ENCODE peak calls at places on chromosomes 7 and 10, in nine cellular contexts. C, Z, M, Q, P, O, X, A and K are unnamed samples.

GRCh38 chr7:108459922-108460551 is 3.8 kb upstream of the NRCAM start:
- DNase-seq in C (peak), Z (no peak), M (no peak), Q (peak), P (no peak), O (no peak), X (peak), A (peak), K (peak)

GRCh38 chr7:36939816-36940215 is 215.5 kb upstream of the AOAH start:
- DNase-seq in C (no peak), Z (no peak), M (no peak), Q (no peak), P (no peak), O (no peak), X (no peak), A (no peak), K (no peak)

GRCh38 chr10:60148266-60148840 is 241.3 kb downstream of the ANK3 start:
- DNase-seq in C (peak), Z (peak), M (no peak), Q (peak), P (peak), O (no peak), X (no peak), A (no peak), K (peak)

GRCh38 chr10:73906524-73907447 is 4.1 kb upstream of the PLAU start:
- DNase-seq in C (peak), Z (peak), M (peak), Q (peak), P (peak), O (peak), X (peak), A (peak), K (peak)

GRCh38 chr10:5396545-5396944 is 8.1 kb downstream of the TUBAL3 start:
- DNase-seq in C (no peak), Z (no peak), M (no peak), Q (no peak), P (no peak), O (no peak), X (no peak), A (no peak), K (no peak)

GRCh38 chr10:124864421-124865193 is 63.0 kb downstream of the ABRAXAS2 start:
- DNase-seq in C (no peak), Z (no peak), M (peak), Q (peak), P (peak), O (no peak), X (peak), A (peak), K (no peak)

GRCh38 chr10:48682265-48682664 is 2.4 kb upstream of the WDFY4 start:
- DNase-seq in C (no peak), Z (no peak), M (no peak), Q (no peak), P (no peak), O (no peak), X (no peak), A (no peak), K (no peak)

GRCh38 chr7:5620459-5620881 is 161.0 kb downstream of the RNF216 start:
- DNase-seq in C (no peak), Z (no peak), M (no peak), Q (no peak), P (no peak), O (no peak), X (no peak), A (no peak), K (no peak)

GRCh38 chr10:95508730-95509129 is 52.4 kb downstream of the SORBS1 start:
- DNase-seq in C (peak), Z (no peak), M (no peak), Q (no peak), P (no peak), O (peak), X (no peak), A (peak), K (peak)

GRCh38 chr7:39272676-39273075 is 293.5 kb upstream of the YAE1 start:
- DNase-seq in C (no peak), Z (no peak), M (no peak), Q (peak), P (no peak), O (no peak), X (no peak), A (no peak), K (no peak)

GRCh38 chr7:30028749-30029635 is 780 bp downstream of the PLEKHA8 start:
- DNase-seq in C (peak), Z (no peak), M (peak), Q (peak), P (peak), O (peak), X (peak), A (peak), K (peak)

GRCh38 chr10:126062132-126063032 is 166.0 kb downstream of the FANK1 start:
- DNase-seq in C (peak), Z (peak), M (peak), Q (peak), P (peak), O (no peak), X (peak), A (no peak), K (peak)

GRCh38 chr10:127815147-127815546 is 77.6 kb downstream of the CLRN3 start:
- DNase-seq in C (no peak), Z (no peak), M (no peak), Q (no peak), P (no peak), O (no peak), X (no peak), A (no peak), K (no peak)
- TF ChIP-seq CTCF in C (peak), Z (peak), M (no peak), Q (no peak), P (no peak), O (peak), X (peak), A (peak), K (peak)

DNA sequence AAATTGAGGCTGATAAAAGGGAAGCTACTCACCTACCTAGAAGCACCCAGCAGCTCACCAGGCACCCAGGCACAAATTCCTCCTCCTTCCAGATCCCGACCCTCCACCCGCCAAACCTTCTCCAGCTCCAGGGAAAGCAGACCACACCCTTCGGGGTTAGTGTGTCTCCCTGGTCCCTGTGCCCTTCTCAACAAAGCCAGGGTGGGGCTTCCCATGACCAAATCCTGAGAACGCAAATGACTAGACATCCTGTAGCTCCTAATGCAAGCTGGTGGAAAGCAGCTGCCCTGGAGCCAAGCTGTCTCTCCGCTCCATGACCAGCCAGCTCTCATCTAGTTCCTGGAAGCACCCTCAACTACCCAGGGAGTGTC is 4.4 kb downstream of the TBX20 start:
- DNase-seq in C (no peak), Z (no peak), M (no peak), Q (peak), P (no peak), O (peak), X (no peak), A (peak), K (peak)
- H3K4me3 ChIP-seq in C (no peak), Z (no peak), M (peak), Q (peak), P (no peak), O (peak), X (no peak), A (peak), K (peak)

GRCh38 chr7:127791790-127792189 is 139.8 kb downstream of the SND1 start:
- DNase-seq in C (peak), Z (no peak), M (no peak), Q (peak), P (no peak), O (no peak), X (no peak), A (no peak), K (peak)

GRCh38 chr7:127794135-127794534 is 142.1 kb downstream of the SND1 start:
- DNase-seq in C (no peak), Z (no peak), M (no peak), Q (no peak), P (no peak), O (no peak), X (no peak), A (no peak), K (no peak)

GRCh38 chr7:127794551-127794950 is 142.6 kb downstream of the SND1 start:
- DNase-seq in C (no peak), Z (no peak), M (no peak), Q (no peak), P (no peak), O (no peak), X (no peak), A (no peak), K (no peak)

GRCh38 chr7:127793582-127793981 is 141.6 kb downstream of the SND1 start:
- DNase-seq in C (no peak), Z (no peak), M (no peak), Q (no peak), P (no peak), O (no peak), X (no peak), A (no peak), K (no peak)

GRCh38 chr7:127792528-127793342 is 140.7 kb downstream of the SND1 start:
- DNase-seq in C (no peak), Z (no peak), M (no peak), Q (peak), P (no peak), O (peak), X (no peak), A (peak), K (no peak)
- TF ChIP-seq CTCF in C (peak), Z (peak), M (peak), Q (peak), P (peak), O (peak), X (peak), A (peak), K (peak)

GRCh38 chr10:3496138-3496537 is 288.9 kb downstream of the KLF6 start:
- DNase-seq in C (no peak), Z (no peak), M (no peak), Q (no peak), P (no peak), O (no peak), X (no peak), A (no peak), K (no peak)
- H3K4me3 ChIP-seq in C (no peak), Z (no peak), M (no peak), Q (no peak), P (no peak), O (no peak), X (no peak), A (no peak), K (no peak)

GRCh38 chr7:7596156-7596555 is 29.5 kb downstream of the MIOS start:
- DNase-seq in C (no peak), Z (no peak), M (no peak), Q (no peak), P (no peak), O (no peak), X (no peak), A (no peak), K (no peak)

DNA sequence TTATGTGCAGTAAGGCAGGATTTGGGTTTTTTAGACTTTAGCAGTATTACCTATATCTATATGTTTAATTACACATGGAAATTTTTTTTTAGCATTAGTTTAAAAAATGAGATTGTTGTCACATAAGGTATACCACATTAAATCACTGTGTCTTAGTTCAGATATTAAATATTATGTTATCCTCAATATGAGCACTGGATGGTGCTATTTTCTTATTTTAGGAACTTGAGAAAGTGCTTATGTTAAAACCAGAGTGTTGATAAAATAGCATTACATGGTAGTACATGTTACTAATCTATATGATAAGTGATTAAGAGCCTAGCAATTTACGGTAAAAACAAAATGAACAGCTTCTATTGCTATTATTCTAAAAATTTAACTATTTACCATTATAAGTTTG is 28.8 kb downstream of the MIOS start:
- DNase-seq in C (peak), Z (no peak), M (no peak), Q (peak), P (no peak), O (no peak), X (peak), A (peak), K (peak)
- TF ChIP-seq CTCF in C (peak), Z (no peak), M (peak), Q (peak), P (no peak), O (peak), X (no peak), A (peak), K (peak)

DNA sequence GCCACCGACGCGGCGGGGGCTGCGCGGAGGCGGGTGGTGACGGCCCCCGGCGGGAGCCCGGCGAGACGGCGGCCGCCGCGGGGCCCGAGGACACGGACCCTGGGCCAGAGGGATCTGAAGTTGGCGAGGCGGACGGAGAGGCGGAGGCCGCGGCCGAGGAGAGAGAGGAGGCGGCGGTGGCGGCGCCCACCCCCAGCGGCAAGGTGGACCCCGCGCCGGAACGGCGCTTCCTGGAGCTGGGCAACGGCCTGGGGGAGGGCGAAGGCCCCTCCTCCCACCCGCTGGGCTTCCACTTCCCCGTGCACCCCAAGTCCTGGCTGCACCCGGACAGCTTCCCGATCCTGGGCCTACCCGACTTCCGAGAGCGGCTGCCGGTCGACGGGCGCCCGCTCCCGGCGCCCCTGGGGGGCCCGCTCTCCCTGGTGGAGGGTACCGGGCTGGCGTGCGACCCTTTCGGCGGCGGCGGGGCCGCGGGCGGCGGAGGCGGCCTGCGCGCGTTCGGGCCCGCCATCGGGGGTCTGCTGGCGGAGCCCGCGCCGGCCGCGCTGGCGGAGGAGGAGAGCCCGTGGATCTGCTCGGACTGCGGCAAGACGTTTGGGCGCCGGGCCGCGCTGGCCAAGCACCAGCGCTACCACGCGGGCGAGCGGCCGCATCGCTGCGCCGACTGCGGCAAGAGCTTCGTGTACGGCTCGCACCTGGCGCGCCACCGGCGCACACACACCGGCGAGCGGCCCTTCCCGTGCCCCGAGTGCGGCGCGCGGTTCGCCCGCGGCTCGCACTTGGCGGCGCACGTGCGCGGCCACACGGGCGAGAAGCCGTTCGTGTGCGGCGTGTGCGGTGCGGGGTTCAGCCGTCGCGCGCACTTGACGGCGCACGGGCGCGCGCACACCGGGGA is 16.2 kb downstream of the ZNF316 start:
- DNase-seq in C (no peak), Z (no peak), M (no peak), Q (no peak), P (no peak), O (no peak), X (no peak), A (no peak), K (no peak)
- H3K4me3 ChIP-seq in C (no peak), Z (no peak), M (no peak), Q (no peak), P (no peak), O (no peak), X (no peak), A (no peak), K (no peak)